ENCODE peak calls at places on chromosomes 3 and 15, in four cellular contexts. V, H, T and X are unnamed samples.

GRCh38 chr15:70817266-70817665 is 36.7 kb downstream of the LARP6 start:
- DNase-seq in V (no peak), H (no peak), T (no peak), X (no peak)

GRCh38 chr15:39084683-39085530 is 496.0 kb upstream of the THBS1 start:
- DNase-seq in V (peak), H (no peak), T (no peak), X (no peak)

GRCh38 chr3:139868773-139869172 is 66.2 kb upstream of the CLSTN2 start:
- DNase-seq in V (no peak), H (no peak), T (no peak), X (no peak)

GRCh38 chr3:116579843-116580242 is 129.7 kb upstream of the TUSC7 start:
- DNase-seq in V (peak), H (peak), T (no peak), X (no peak)

GRCh38 chr3:33000698-33001385 is 49.4 kb downstream of the CCR4 start:
- DNase-seq in V (no peak), H (no peak), T (no peak), X (no peak)

GRCh38 chr3:9111349-9112265 is 137.8 kb downstream of the SRGAP3 start:
- DNase-seq in V (peak), H (peak), T (no peak), X (no peak)

GRCh38 chr3:18989237-18989812 is 159.0 kb upstream of the KCNH8 start:
- DNase-seq in V (no peak), H (no peak), T (no peak), X (no peak)

GRCh38 chr3:86563358-86563970 is 427.5 kb downstream of the VGLL3 start:
- DNase-seq in V (peak), H (no peak), T (no peak), X (no peak)

GRCh38 chr15:46297766-46298165 is 662.9 kb downstream of the SQOR start:
- DNase-seq in V (no peak), H (no peak), T (no peak), X (no peak)

GRCh38 chr3:157151627-157152026 is 8.3 kb downstream of the CCNL1 start:
- DNase-seq in V (no peak), H (no peak), T (no peak), X (no peak)

GRCh38 chr15:66070220-66070934 is 183.2 kb downstream of the MEGF11 start:
- DNase-seq in V (no peak), H (no peak), T (no peak), X (no peak)

GRCh38 chr3:170117134-170117533 is 64.4 kb downstream of the PHC3 start:
- DNase-seq in V (peak), H (no peak), T (no peak), X (no peak)

GRCh38 chr3:185549111-185549510 is 3.3 kb downstream of the LIPH start:
- DNase-seq in V (peak), H (no peak), T (no peak), X (no peak)

GRCh38 chr3:141093397-141093796 is 42.2 kb downstream of the SPSB4 start:
- DNase-seq in V (no peak), H (no peak), T (no peak), X (no peak)

GRCh38 chr3:45943207-45943846 is at the start of gene CXCR6:
- DNase-seq in V (peak), H (no peak), T (no peak), X (no peak)

GRCh38 chr3:196463804-196464203 is 31.6 kb upstream of the UBXN7 start:
- DNase-seq in V (no peak), H (no peak), T (no peak), X (no peak)

GRCh38 chr3:60064210-60065178 is 1014.7 kb upstream of the CFAP20DC start:
- DNase-seq in V (peak), H (no peak), T (no peak), X (no peak)

GRCh38 chr3:58697552-58697951 is 31.0 kb upstream of the FAM3D start:
- DNase-seq in V (no peak), H (no peak), T (no peak), X (no peak)

GRCh38 chr3:45986303-45986982 is 9.2 kb downstream of the FYCO1 start:
- DNase-seq in V (peak), H (no peak), T (no peak), X (no peak)

GRCh38 chr3:178669046-178669445 is 132.8 kb downstream of the KCNMB2 start:
- DNase-seq in V (no peak), H (no peak), T (no peak), X (no peak)

GRCh38 chr3:116265976-116266584 is 179.2 kb downstream of the LSAMP start:
- DNase-seq in V (no peak), H (no peak), T (no peak), X (no peak)

GRCh38 chr3:156209631-156210336 is 89.4 kb downstream of the KCNAB1 start:
- DNase-seq in V (no peak), H (no peak), T (no peak), X (no peak)

GRCh38 chr3:126293370-126294082 is 63.7 kb downstream of the KLF15 start:
- DNase-seq in V (peak), H (no peak), T (no peak), X (no peak)

GRCh38 chr3:127044996-127045395 is 62.1 kb downstream of the PLXNA1 start:
- DNase-seq in V (peak), H (peak), T (no peak), X (no peak)

GRCh38 chr15:79192462-79193036 is 90.0 kb upstream of the ANKRD34C start:
- DNase-seq in V (peak), H (no peak), T (no peak), X (no peak)

GRCh38 chr3:30657914-30658313 is 51.5 kb downstream of the TGFBR2 start:
- DNase-seq in V (peak), H (no peak), T (no peak), X (no peak)

GRCh38 chr3:10702961-10703740 is 112.9 kb upstream of the SLC6A11 start:
- DNase-seq in V (no peak), H (peak), T (no peak), X (no peak)

DNA sequence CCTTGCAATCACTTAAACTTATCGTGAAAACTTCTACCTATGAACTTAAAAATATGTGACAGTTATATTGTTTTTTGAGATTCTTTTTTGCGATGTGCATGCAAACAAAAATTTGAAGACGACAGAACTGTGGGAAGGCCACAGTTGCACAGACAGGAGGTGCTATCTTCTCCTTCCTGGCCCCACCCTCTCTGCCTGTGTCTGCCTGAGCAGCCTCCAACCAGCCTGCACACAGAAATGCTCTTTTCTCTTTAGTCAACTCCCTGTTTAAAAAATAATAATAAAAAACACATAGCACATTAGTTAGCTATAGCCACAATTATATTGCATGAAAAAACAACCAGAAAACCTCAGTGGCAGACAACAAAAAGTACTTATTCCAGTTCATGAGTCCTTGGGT is 212.2 kb downstream of the ZNF621 start:
- DNase-seq in V (no peak), H (no peak), T (no peak), X (no peak)
- TF ChIP-seq CTCF in V (no peak), H (no peak), T (no peak), X (no peak)

GRCh38 chr3:134060561-134061385 is 31.0 kb upstream of the SLCO2A1 start:
- DNase-seq in V (peak), H (no peak), T (no peak), X (no peak)

GRCh38 chr3:134058728-134059601 is 29.2 kb upstream of the SLCO2A1 start:
- DNase-seq in V (no peak), H (no peak), T (no peak), X (no peak)

GRCh38 chr3:134061401-134061800 is 31.7 kb upstream of the SLCO2A1 start:
- DNase-seq in V (no peak), H (no peak), T (no peak), X (no peak)

GRCh38 chr3:134057006-134057832 is 27.5 kb upstream of the SLCO2A1 start:
- DNase-seq in V (peak), H (no peak), T (no peak), X (no peak)

DNA sequence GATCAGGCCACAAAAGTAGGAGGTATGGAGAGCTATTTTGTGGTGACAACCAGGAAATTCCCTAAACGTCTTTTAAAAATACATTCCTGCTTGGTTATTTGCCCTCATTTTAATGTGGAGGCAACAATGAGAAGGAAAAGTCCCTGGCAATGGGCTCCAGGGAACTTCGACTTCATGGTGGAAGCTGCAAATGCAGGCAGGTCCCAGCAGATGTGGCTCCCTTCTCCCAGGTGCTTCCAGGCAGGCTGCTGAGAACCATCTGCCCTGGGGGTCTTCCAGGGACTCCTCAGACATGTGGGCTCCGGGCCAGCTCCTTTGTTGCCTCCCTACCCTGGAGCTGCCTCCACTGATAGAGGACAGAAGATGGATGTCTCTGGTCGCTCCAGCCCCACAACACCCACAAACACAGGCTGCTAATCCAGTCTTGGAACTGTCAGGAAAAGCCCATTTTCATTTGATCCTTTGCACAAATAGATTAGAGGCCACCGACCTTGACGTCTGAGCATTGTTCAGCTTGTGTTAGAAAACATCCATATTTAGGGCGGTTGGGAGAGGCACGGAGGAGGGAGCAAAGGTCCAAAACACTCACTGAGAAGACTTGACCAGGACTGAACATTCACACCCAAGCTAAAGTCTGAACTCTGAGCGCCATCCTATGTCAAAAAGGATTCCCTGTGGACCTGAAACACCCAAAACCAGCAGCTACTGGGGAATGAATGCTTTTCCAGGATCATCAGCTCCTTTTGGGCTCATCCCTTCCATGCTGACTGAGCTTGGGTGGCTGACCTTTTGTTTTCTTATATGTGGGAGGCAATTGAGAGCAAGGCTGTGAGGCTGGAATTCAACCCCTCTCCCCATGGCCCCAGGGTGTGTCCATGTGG is 30.2 kb upstream of the SLCO2A1 start:
- DNase-seq in V (peak), H (no peak), T (no peak), X (no peak)
- TF ChIP-seq CTCF in V (no peak), H (no peak), T (no peak), X (no peak)

GRCh38 chr3:52444860-52445793 is at the start of gene SEMA3G:
- DNase-seq in V (peak), H (peak), T (peak), X (no peak)
- TF ChIP-seq CTCF in V (no peak), H (no peak), T (peak), X (no peak)

DNA sequence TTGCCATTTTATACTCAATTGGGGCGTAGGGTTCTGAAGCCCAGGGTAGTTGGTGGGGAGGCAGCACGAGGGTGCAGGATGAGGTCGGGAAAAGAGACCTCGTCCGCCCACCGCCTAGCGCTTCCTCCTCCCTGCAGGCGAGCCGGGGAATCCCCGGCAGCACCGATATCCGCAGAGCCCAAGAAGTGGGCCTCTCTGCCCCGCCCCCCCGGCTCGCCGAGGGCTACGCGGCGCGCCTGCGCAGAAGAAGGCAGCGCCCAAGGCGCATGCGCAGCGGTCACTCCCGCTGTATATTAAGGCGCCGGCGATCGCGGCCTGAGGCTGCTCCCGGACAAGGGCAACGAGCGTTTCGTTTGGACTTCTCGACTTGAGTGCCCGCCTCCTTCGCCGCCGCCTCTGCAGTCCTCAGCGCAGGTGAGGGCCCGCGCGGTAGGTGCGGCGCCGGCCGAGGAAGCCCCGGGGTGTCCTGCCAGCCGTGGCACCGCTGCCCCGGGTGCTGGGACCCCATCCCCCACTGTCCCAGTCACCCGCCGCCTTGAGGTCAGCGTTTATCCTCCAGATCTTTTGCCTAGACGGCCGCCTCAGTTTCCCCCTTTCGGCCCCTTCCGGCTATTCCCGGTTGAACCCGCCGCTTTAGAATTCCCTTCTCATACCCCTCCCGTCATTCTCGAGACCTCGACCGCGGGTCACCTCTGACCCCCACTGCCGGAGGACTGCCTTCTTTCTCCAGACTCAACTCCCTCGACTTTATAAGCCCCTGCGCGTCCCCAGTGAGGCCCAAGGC is at the start of gene ALAS1:
- DNase-seq in V (peak), H (peak), T (peak), X (peak)
- TF ChIP-seq CTCF in V (no peak), H (no peak), T (no peak), X (no peak)

GRCh38 chr15:99474981-99475753 is 90.6 kb upstream of the MEF2A start:
- DNase-seq in V (no peak), H (no peak), T (no peak), X (no peak)
- TF ChIP-seq CTCF in V (no peak), H (no peak), T (no peak), X (no peak)

DNA sequence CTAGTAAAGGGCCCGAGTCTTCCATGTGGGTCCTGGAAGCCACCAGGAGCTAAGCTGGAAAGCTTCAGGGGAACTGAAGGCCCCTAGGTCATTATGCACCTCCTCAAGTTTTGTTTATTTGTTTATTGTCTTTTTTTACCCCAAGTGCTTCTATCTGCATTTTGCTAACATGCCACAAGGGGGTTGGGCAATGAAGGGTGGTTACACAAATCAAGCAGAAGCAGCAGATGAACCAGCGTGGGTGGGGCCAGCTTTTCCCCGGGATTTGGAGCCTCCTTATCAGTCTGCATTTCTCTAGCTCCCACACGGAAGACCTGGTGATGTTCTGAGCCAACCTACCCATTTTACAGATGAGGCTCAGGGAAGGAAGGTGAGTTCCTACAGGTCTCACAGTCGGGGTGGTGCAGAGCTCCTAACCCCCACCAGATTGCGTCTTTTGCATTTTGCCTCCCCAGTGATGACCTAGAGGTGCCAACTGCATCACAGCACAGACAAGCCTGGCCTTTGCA is 16.8 kb downstream of the TMC3 start:
- DNase-seq in V (no peak), H (no peak), T (no peak), X (no peak)
- TF ChIP-seq CTCF in V (peak), H (no peak), T (no peak), X (no peak)

GRCh38 chr3:15312550-15312949 is 19.8 kb downstream of the SH3BP5 start:
- DNase-seq in V (no peak), H (no peak), T (no peak), X (no peak)
- TF ChIP-seq CTCF in V (no peak), H (no peak), T (no peak), X (no peak)